ENCODE peak calls at places on chromosome 18, in nine cellular contexts. One of them, this sample, is unnamed.

GRCh38 chr18:63869851-63870250 is 17.7 kb upstream of the SERPINB2 start:
- DNase-seq in uterus: no peak
- DNase-seq in NCI-H1092: no peak
- DNase-seq in CD8-positive, alpha-beta T cell: no peak
- DNase-seq in ELR: peak; percentile 92
- DNase-seq in stromal cell of bone marrow: no peak
- DNase-seq in cardiac muscle cell: no peak
- DNase-seq in ELF-1: no peak
- DNase-seq in astrocyte of the spinal cord: no peak
- DNase-seq in this sample: no peak

GRCh38 chr18:29156531-29156930 is 979.6 kb upstream of the CDH2 start:
- DNase-seq in ELR: no peak
- DNase-seq in CD8-positive, alpha-beta T cell: no peak
- DNase-seq in astrocyte of the spinal cord: no peak
- DNase-seq in ELF-1: no peak
- DNase-seq in stromal cell of bone marrow: no peak
- DNase-seq in NCI-H1092: no peak
- DNase-seq in cardiac muscle cell: no peak
- DNase-seq in uterus: no peak
- DNase-seq in this sample: peak; percentile 92

GRCh38 chr18:22507055-22507454 is 89.3 kb upstream of the CTAGE1 start:
- DNase-seq in ELF-1: no peak
- DNase-seq in uterus: no peak
- DNase-seq in astrocyte of the spinal cord: no peak
- DNase-seq in stromal cell of bone marrow: no peak
- DNase-seq in ELR: no peak
- DNase-seq in CD8-positive, alpha-beta T cell: no peak
- DNase-seq in cardiac muscle cell: no peak
- DNase-seq in NCI-H1092: no peak
- DNase-seq in this sample: no peak

GRCh38 chr18:36284671-36285295 is 12.7 kb upstream of the FHOD3 start:
- DNase-seq in cardiac muscle cell: peak; percentile 67
- DNase-seq in CD8-positive, alpha-beta T cell: peak; percentile 28
- DNase-seq in ELR: peak; percentile 81
- DNase-seq in uterus: peak; percentile 51
- DNase-seq in ELF-1: peak; percentile 34
- DNase-seq in NCI-H1092: peak; percentile 62
- DNase-seq in stromal cell of bone marrow: peak; percentile 54
- DNase-seq in astrocyte of the spinal cord: peak; percentile 74
- DNase-seq in this sample: peak; percentile 69

GRCh38 chr18:54240629-54241107 is 16.2 kb upstream of the MBD2 start:
- DNase-seq in CD8-positive, alpha-beta T cell: no peak
- DNase-seq in cardiac muscle cell: no peak
- DNase-seq in NCI-H1092: no peak
- DNase-seq in ELF-1: no peak
- DNase-seq in ELR: no peak
- DNase-seq in uterus: no peak
- DNase-seq in stromal cell of bone marrow: peak; percentile 33
- DNase-seq in astrocyte of the spinal cord: no peak
- DNase-seq in this sample: no peak

GRCh38 chr18:59050661-59051057 is 89.0 kb upstream of the SEC11C start:
- DNase-seq in NCI-H1092: no peak
- DNase-seq in ELR: no peak
- DNase-seq in ELF-1: no peak
- DNase-seq in uterus: no peak
- DNase-seq in CD8-positive, alpha-beta T cell: no peak
- DNase-seq in stromal cell of bone marrow: no peak
- DNase-seq in cardiac muscle cell: no peak
- DNase-seq in astrocyte of the spinal cord: no peak
- DNase-seq in this sample: no peak

GRCh38 chr18:9898792-9899549 is 13.2 kb downstream of the TXNDC2 start:
- DNase-seq in cardiac muscle cell: no peak
- DNase-seq in ELF-1: peak; percentile 27
- DNase-seq in ELR: peak; percentile 91
- DNase-seq in uterus: no peak
- DNase-seq in astrocyte of the spinal cord: no peak
- DNase-seq in CD8-positive, alpha-beta T cell: no peak
- DNase-seq in NCI-H1092: no peak
- DNase-seq in stromal cell of bone marrow: no peak
- DNase-seq in this sample: no peak

GRCh38 chr18:3873698-3874495 is 423.9 kb downstream of the TGIF1 start:
- DNase-seq in stromal cell of bone marrow: no peak
- DNase-seq in ELR: peak; percentile 15
- DNase-seq in NCI-H1092: peak; percentile 1
- DNase-seq in cardiac muscle cell: no peak
- DNase-seq in CD8-positive, alpha-beta T cell: no peak
- DNase-seq in astrocyte of the spinal cord: no peak
- DNase-seq in uterus: no peak
- DNase-seq in ELF-1: no peak
- DNase-seq in this sample: no peak

GRCh38 chr18:56575819-56576663 is 62.4 kb downstream of the TXNL1 start:
- DNase-seq in CD8-positive, alpha-beta T cell: no peak
- DNase-seq in ELR: peak; percentile 67
- DNase-seq in uterus: no peak
- DNase-seq in astrocyte of the spinal cord: peak; percentile 76
- DNase-seq in ELF-1: no peak
- DNase-seq in cardiac muscle cell: peak; percentile 66
- DNase-seq in NCI-H1092: peak; percentile 11
- DNase-seq in stromal cell of bone marrow: peak; percentile 50
- DNase-seq in this sample: peak; percentile 37

GRCh38 chr18:12287684-12288405 is 20.2 kb upstream of the TUBB6 start:
- DNase-seq in ELF-1: peak; percentile 57
- DNase-seq in CD8-positive, alpha-beta T cell: no peak
- DNase-seq in NCI-H1092: no peak
- DNase-seq in ELR: peak; percentile 98
- DNase-seq in astrocyte of the spinal cord: peak; percentile 90
- DNase-seq in cardiac muscle cell: peak; percentile 81
- DNase-seq in uterus: peak; percentile 84
- DNase-seq in stromal cell of bone marrow: peak; percentile 70
- DNase-seq in this sample: peak; percentile 69

GRCh38 chr18:48376934-48377333 is 32.2 kb downstream of the ZBTB7C start:
- DNase-seq in uterus: no peak
- DNase-seq in stromal cell of bone marrow: no peak
- DNase-seq in CD8-positive, alpha-beta T cell: no peak
- DNase-seq in astrocyte of the spinal cord: no peak
- DNase-seq in ELF-1: no peak
- DNase-seq in cardiac muscle cell: no peak
- DNase-seq in ELR: no peak
- DNase-seq in NCI-H1092: no peak
- DNase-seq in this sample: no peak

GRCh38 chr18:29181151-29181901 is 1004.4 kb upstream of the CDH2 start:
- DNase-seq in ELF-1: no peak
- DNase-seq in stromal cell of bone marrow: peak; percentile 93
- DNase-seq in CD8-positive, alpha-beta T cell: no peak
- DNase-seq in ELR: peak; percentile 85
- DNase-seq in astrocyte of the spinal cord: peak; percentile 95
- DNase-seq in uterus: peak; percentile 53
- DNase-seq in NCI-H1092: no peak
- DNase-seq in cardiac muscle cell: no peak
- DNase-seq in this sample: no peak

GRCh38 chr18:54218299-54218698 is 6.2 kb downstream of the MBD2 start:
- DNase-seq in stromal cell of bone marrow: no peak
- DNase-seq in ELR: no peak
- DNase-seq in NCI-H1092: no peak
- DNase-seq in cardiac muscle cell: no peak
- DNase-seq in CD8-positive, alpha-beta T cell: no peak
- DNase-seq in astrocyte of the spinal cord: no peak
- DNase-seq in ELF-1: no peak
- DNase-seq in uterus: no peak
- DNase-seq in this sample: no peak

GRCh38 chr18:11981633-11982366 is 493 bp downstream of the IMPA2 start:
- DNase-seq in uterus: peak; percentile 42
- DNase-seq in NCI-H1092: no peak
- DNase-seq in cardiac muscle cell: peak; percentile 58
- DNase-seq in stromal cell of bone marrow: no peak
- DNase-seq in ELR: peak; percentile 42
- DNase-seq in ELF-1: peak; percentile 86
- DNase-seq in astrocyte of the spinal cord: no peak
- DNase-seq in CD8-positive, alpha-beta T cell: no peak
- DNase-seq in this sample: peak; percentile 88

GRCh38 chr18:80033181-80034067 is 810 bp upstream of the RBFA start:
- DNase-seq in astrocyte of the spinal cord: no peak
- DNase-seq in CD8-positive, alpha-beta T cell: peak; percentile 86
- DNase-seq in ELR: no peak
- DNase-seq in ELF-1: peak; percentile 93
- DNase-seq in cardiac muscle cell: peak; percentile 99
- DNase-seq in uterus: peak; percentile 44
- DNase-seq in stromal cell of bone marrow: peak; percentile 73
- DNase-seq in NCI-H1092: no peak
- DNase-seq in this sample: no peak

GRCh38 chr18:50659091-50660003 is 99.5 kb downstream of the MAPK4 start:
- DNase-seq in cardiac muscle cell: peak; percentile 78
- DNase-seq in uterus: no peak
- DNase-seq in CD8-positive, alpha-beta T cell: no peak
- DNase-seq in NCI-H1092: no peak
- DNase-seq in astrocyte of the spinal cord: no peak
- DNase-seq in ELR: peak; percentile 46
- DNase-seq in stromal cell of bone marrow: peak; percentile 6
- DNase-seq in ELF-1: peak; percentile 49
- DNase-seq in this sample: peak; percentile 20

GRCh38 chr18:4233468-4233867 is 221.6 kb downstream of the DLGAP1 start:
- DNase-seq in NCI-H1092: no peak
- DNase-seq in stromal cell of bone marrow: no peak
- DNase-seq in ELR: no peak
- DNase-seq in astrocyte of the spinal cord: no peak
- DNase-seq in cardiac muscle cell: no peak
- DNase-seq in uterus: no peak
- DNase-seq in CD8-positive, alpha-beta T cell: no peak
- DNase-seq in ELF-1: no peak
- DNase-seq in this sample: no peak

This sample was measured in NCI-H146.